ENCODE peak calls at places on chromosomes 13 and 19, in five cellular contexts. Y, H, L, B and P are unnamed samples.

GRCh38 chr13:110445722-110446569 is 115.6 kb downstream of the RAB20 start:
- DNase-seq in Y (no peak), H (peak; percentile 76), L (no peak), B (no peak), P (no peak)

GRCh38 chr19:49770529-49770928 is 3.7 kb downstream of the AP2A1 start:
- DNase-seq in Y (no peak), H (no peak), L (no peak), B (no peak), P (no peak)

GRCh38 chr13:101576452-101576851 is 124.0 kb downstream of the ITGBL1 start:
- DNase-seq in Y (no peak), H (peak; percentile 31), L (peak; percentile 46), B (peak; percentile 61), P (no peak)

GRCh38 chr13:41386206-41386605 is 71.1 kb upstream of the RGCC start:
- DNase-seq in Y (no peak), H (no peak), L (no peak), B (no peak), P (no peak)

GRCh38 chr19:3491396-3492119 is 8.3 kb upstream of the SMIM44 start:
- DNase-seq in Y (no peak), H (no peak), L (no peak), B (no peak), P (no peak)

GRCh38 chr19:50428768-50429463 is 3.8 kb upstream of the MYBPC2 start:
- DNase-seq in Y (no peak), H (no peak), L (no peak), B (no peak), P (no peak)

GRCh38 chr13:80035096-80035495 is 305.8 kb downstream of the SPRY2 start:
- DNase-seq in Y (no peak), H (no peak), L (no peak), B (no peak), P (no peak)

GRCh38 chr13:22103628-22104027 is 432.8 kb downstream of the FGF9 start:
- DNase-seq in Y (no peak), H (no peak), L (no peak), B (no peak), P (no peak)

GRCh38 chr13:72463561-72463960 is 263.9 kb downstream of the MZT1 start:
- DNase-seq in Y (no peak), H (peak; percentile 5), L (no peak), B (peak; percentile 86), P (no peak)

GRCh38 chr19:51207747-51208146 is 17.1 kb upstream of the CD33 start:
- DNase-seq in Y (no peak), H (no peak), L (no peak), B (no peak), P (no peak)

GRCh38 chr13:103471896-103472295 is 405.7 kb upstream of the SLC10A2 start:
- DNase-seq in Y (no peak), H (no peak), L (no peak), B (no peak), P (no peak)

GRCh38 chr13:99374994-99375805 is 68.0 kb upstream of the GPR183 start:
- DNase-seq in Y (no peak), H (no peak), L (no peak), B (no peak), P (no peak)

GRCh38 chr13:28494861-28495585 is at the start of gene FLT1:
- DNase-seq in Y (peak; percentile 87), H (no peak), L (no peak), B (peak; percentile 32), P (no peak)

GRCh38 chr13:60018536-60018935 is 145.2 kb downstream of the DIAPH3 start:
- DNase-seq in Y (no peak), H (peak; percentile 32), L (no peak), B (no peak), P (no peak)

DNA sequence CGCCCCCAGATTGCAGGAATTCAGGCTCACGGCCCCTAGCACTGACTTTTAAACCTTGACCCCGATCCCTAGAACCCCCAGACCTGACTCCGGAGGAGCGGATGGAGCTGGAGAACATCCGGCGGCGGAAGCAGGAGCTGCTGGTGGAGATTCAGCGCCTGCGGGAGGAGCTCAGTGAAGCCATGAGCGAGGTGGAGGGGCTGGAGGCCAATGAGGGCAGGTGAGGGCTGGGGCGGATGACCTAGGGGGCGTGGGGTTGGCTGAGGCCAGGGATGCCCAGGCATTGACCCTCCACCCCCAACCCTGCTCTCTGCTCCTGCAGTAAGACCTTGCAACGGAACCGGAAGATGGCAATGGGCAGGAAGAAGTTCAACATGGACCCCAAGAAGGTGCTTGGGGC is 1.1 kb downstream of the CYTH2 start:
- DNase-seq in Y (no peak), H (no peak), L (no peak), B (no peak), P (no peak)
- H3K4me3 ChIP-seq in Y (peak overlapping the region; percentile 100), H (peak overlapping the region; percentile 82), L (peak overlapping the region; percentile 58), B (peak overlapping the region; percentile 79), P (peak overlapping the region; percentile 67)

GRCh38 chr19:590750-591098 is 1.0 kb downstream of the HCN2 start:
- DNase-seq in Y (no peak), H (no peak), L (no peak), B (no peak), P (no peak)
- TF ChIP-seq CTCF in Y (no peak), H (no peak), L (no peak), B (no peak), P (no peak)

DNA sequence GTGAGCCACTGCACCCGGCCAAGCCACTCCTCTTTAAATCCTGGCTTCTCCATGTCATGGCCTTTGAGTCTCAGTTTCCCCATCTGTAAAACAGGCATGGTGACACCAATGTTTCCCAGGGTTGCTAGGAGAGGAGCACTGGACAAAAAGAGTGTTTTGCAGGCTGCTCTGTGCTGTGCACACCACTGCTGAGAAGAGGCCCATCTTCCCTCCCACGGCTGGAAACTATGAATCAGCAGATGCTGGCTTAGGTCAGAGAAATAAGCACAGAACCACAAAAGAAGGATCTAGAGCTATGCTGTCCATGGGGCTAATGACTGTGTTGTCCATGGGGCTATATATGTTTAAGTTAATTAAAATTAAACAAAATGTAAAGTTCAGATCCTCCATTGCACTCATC is 37.2 kb downstream of the TSHZ3 start:
- DNase-seq in Y (peak; percentile 36), H (peak; percentile 94), L (peak; percentile 36), B (peak; percentile 93), P (peak; percentile 80)
- H3K4me3 ChIP-seq in Y (no peak overlapping the region), H (no peak overlapping the region), L (no peak overlapping the region), B (no peak overlapping the region), P (no peak overlapping the region)

GRCh38 chr19:14059093-14059480 is 2.8 kb downstream of the PALM3 start:
- DNase-seq in Y (no peak), H (no peak), L (no peak), B (no peak), P (no peak)
- TF ChIP-seq CTCF in Y (peak; percentile 57), H (peak; percentile 57), L (peak; percentile 82), B (peak; percentile 61), P (peak; percentile 77)

GRCh38 chr19:55373993-55374757 is 2.5 kb upstream of the TMEM190 start:
- DNase-seq in Y (no peak), H (peak; percentile 44), L (no peak), B (peak; percentile 35), P (no peak)
- H3K4me3 ChIP-seq in Y (no peak overlapping the region), H (no peak overlapping the region), L (no peak overlapping the region), B (no peak overlapping the region), P (no peak overlapping the region)

GRCh38 chr13:90360785-90361184 is 986.7 kb upstream of the MIR17HG start:
- DNase-seq in Y (no peak), H (no peak), L (no peak), B (no peak), P (no peak)

GRCh38 chr13:90362718-90363117 is 984.8 kb upstream of the MIR17HG start:
- DNase-seq in Y (no peak), H (peak; percentile 46), L (peak; percentile 19), B (peak; percentile 1), P (no peak)

DNA sequence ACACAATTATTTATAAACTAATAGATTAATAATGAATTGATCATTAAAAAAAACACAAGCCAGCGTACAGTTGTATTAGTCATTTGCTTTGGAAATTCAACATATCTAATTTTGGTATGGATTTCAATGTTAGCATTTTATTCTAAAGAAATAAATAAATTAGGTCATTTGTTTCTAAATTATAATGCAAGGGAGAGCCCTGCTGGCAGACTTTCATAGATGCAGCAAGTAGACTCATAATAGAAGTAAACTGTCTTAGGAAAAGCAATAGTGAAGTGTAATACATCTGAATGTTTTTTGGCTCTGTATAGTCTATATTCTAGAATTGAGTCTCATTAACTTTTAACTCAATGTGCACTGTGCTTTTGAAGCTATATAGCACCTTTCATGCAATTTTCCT is 982.4 kb upstream of the MIR17HG start:
- DNase-seq in Y (no peak), H (peak; percentile 10), L (no peak), B (peak; percentile 15), P (no peak)
- TF ChIP-seq CTCF in Y (no peak), H (peak; percentile 20), L (no peak), B (no peak), P (peak; percentile 14)

GRCh38 chr13:97249093-97249787 is 27.1 kb downstream of the MBNL2 start:
- DNase-seq in Y (no peak), H (peak; percentile 60), L (no peak), B (no peak), P (no peak)

GRCh38 chr13:97245011-97245410 is 22.9 kb downstream of the MBNL2 start:
- DNase-seq in Y (no peak), H (no peak), L (no peak), B (no peak), P (no peak)

GRCh38 chr13:97248243-97248642 is 26.1 kb downstream of the MBNL2 start:
- DNase-seq in Y (no peak), H (no peak), L (no peak), B (no peak), P (no peak)

GRCh38 chr13:97243915-97244820 is 22.0 kb downstream of the MBNL2 start:
- DNase-seq in Y (no peak), H (no peak), L (no peak), B (no peak), P (no peak)

DNA sequence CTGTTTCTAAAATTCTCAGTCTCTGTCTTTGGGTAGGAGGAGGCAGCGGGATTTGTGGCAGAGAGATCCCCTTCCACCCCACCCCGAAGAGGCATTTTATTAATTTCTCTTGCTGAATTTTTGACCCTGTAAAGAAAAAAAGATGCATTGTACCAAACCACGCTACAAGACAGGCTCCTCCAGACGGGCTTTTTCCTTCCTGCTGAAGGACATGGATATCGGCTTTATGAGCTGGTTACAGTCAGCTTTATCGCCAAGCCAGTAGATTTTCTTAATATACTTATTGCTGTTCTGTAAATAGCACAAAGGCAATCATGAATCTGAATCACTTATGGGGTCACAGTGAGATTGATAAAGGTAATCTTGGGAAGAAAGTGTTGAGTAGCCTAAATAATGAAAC is 24.5 kb downstream of the MBNL2 start:
- DNase-seq in Y (no peak), H (no peak), L (no peak), B (no peak), P (no peak)
- H3K4me3 ChIP-seq in Y (peak overlapping the region; percentile 24), H (peak overlapping the region; percentile 24), L (peak overlapping the region; percentile 10), B (peak overlapping the region; percentile 35), P (no peak overlapping the region)